ENCODE peak calls at places on chromosomes 12 and 14, in eight cellular contexts. One of them, this sample, is unnamed.

GRCh38 chr14:24058260-24058950 is 6.6 kb downstream of the CARMIL3 start:
- DNase-seq in SHP77: peak; percentile 47
- DNase-seq in keratinocyte: peak; percentile 15
- DNase-seq in activated CD4-positive, alpha-beta memory T cell treated with anti-CD3 and anti-CD28 coated beads for 36 hours: peak; percentile 83
- DNase-seq in GM23248: peak; percentile 86
- DNase-seq in kidney epithelial cell: no peak
- DNase-seq in activated T-helper 1 cell treated with Interleukin-2 at 50 U/mL for 16 hours: peak; percentile 27
- DNase-seq in NCI-H524: peak; percentile 85
- DNase-seq in this sample: peak; percentile 65

GRCh38 chr12:101013993-101014392 is 196.0 kb downstream of the SLC5A8 start:
- DNase-seq in SHP77: no peak
- DNase-seq in keratinocyte: no peak
- DNase-seq in activated CD4-positive, alpha-beta memory T cell treated with anti-CD3 and anti-CD28 coated beads for 36 hours: no peak
- DNase-seq in GM23248: no peak
- DNase-seq in kidney epithelial cell: no peak
- DNase-seq in activated T-helper 1 cell treated with Interleukin-2 at 50 U/mL for 16 hours: no peak
- DNase-seq in NCI-H524: no peak
- DNase-seq in this sample: no peak

GRCh38 chr14:68365228-68365627 is 427.6 kb downstream of the ZFP36L1 start:
- DNase-seq in SHP77: no peak
- DNase-seq in keratinocyte: peak; percentile 7
- DNase-seq in activated CD4-positive, alpha-beta memory T cell treated with anti-CD3 and anti-CD28 coated beads for 36 hours: no peak
- DNase-seq in GM23248: peak; percentile 78
- DNase-seq in kidney epithelial cell: no peak
- DNase-seq in activated T-helper 1 cell treated with Interleukin-2 at 50 U/mL for 16 hours: no peak
- DNase-seq in NCI-H524: no peak
- DNase-seq in this sample: peak; percentile 78

GRCh38 chr12:82627799-82628198 is 58.9 kb upstream of the TMTC2 start:
- DNase-seq in SHP77: peak; percentile 47
- DNase-seq in keratinocyte: no peak
- DNase-seq in activated CD4-positive, alpha-beta memory T cell treated with anti-CD3 and anti-CD28 coated beads for 36 hours: no peak
- DNase-seq in GM23248: peak; percentile 74
- DNase-seq in kidney epithelial cell: no peak
- DNase-seq in activated T-helper 1 cell treated with Interleukin-2 at 50 U/mL for 16 hours: no peak
- DNase-seq in NCI-H524: peak; percentile 25
- DNase-seq in this sample: no peak

GRCh38 chr12:25625146-25625545 is 72.1 kb upstream of the LMNTD1 start:
- DNase-seq in SHP77: no peak
- DNase-seq in keratinocyte: no peak
- DNase-seq in activated CD4-positive, alpha-beta memory T cell treated with anti-CD3 and anti-CD28 coated beads for 36 hours: no peak
- DNase-seq in GM23248: no peak
- DNase-seq in kidney epithelial cell: no peak
- DNase-seq in activated T-helper 1 cell treated with Interleukin-2 at 50 U/mL for 16 hours: no peak
- DNase-seq in NCI-H524: no peak
- DNase-seq in this sample: no peak

GRCh38 chr14:97027256-97027999 is 230.2 kb downstream of the VRK1 start:
- DNase-seq in SHP77: no peak
- DNase-seq in keratinocyte: no peak
- DNase-seq in activated CD4-positive, alpha-beta memory T cell treated with anti-CD3 and anti-CD28 coated beads for 36 hours: no peak
- DNase-seq in GM23248: no peak
- DNase-seq in kidney epithelial cell: no peak
- DNase-seq in activated T-helper 1 cell treated with Interleukin-2 at 50 U/mL for 16 hours: no peak
- DNase-seq in NCI-H524: no peak
- DNase-seq in this sample: no peak

GRCh38 chr12:109594566-109595317 is 21.1 kb downstream of the MVK start:
- DNase-seq in SHP77: no peak
- DNase-seq in keratinocyte: no peak
- DNase-seq in activated CD4-positive, alpha-beta memory T cell treated with anti-CD3 and anti-CD28 coated beads for 36 hours: no peak
- DNase-seq in GM23248: no peak
- DNase-seq in kidney epithelial cell: no peak
- DNase-seq in activated T-helper 1 cell treated with Interleukin-2 at 50 U/mL for 16 hours: no peak
- DNase-seq in NCI-H524: peak; percentile 79
- DNase-seq in this sample: no peak

GRCh38 chr14:91899213-91899612 is 31.9 kb upstream of the TC2N start:
- DNase-seq in SHP77: no peak
- DNase-seq in keratinocyte: no peak
- DNase-seq in activated CD4-positive, alpha-beta memory T cell treated with anti-CD3 and anti-CD28 coated beads for 36 hours: peak; percentile 50
- DNase-seq in GM23248: no peak
- DNase-seq in kidney epithelial cell: no peak
- DNase-seq in activated T-helper 1 cell treated with Interleukin-2 at 50 U/mL for 16 hours: no peak
- DNase-seq in NCI-H524: peak; percentile 33
- DNase-seq in this sample: no peak

GRCh38 chr12:67790660-67791059 is 142.1 kb downstream of the DYRK2 start:
- DNase-seq in SHP77: no peak
- DNase-seq in keratinocyte: no peak
- DNase-seq in activated CD4-positive, alpha-beta memory T cell treated with anti-CD3 and anti-CD28 coated beads for 36 hours: no peak
- DNase-seq in GM23248: no peak
- DNase-seq in kidney epithelial cell: no peak
- DNase-seq in activated T-helper 1 cell treated with Interleukin-2 at 50 U/mL for 16 hours: no peak
- DNase-seq in NCI-H524: no peak
- DNase-seq in this sample: no peak

GRCh38 chr12:77372026-77372425 is 306.7 kb upstream of the E2F7 start:
- DNase-seq in SHP77: no peak
- DNase-seq in keratinocyte: no peak
- DNase-seq in activated CD4-positive, alpha-beta memory T cell treated with anti-CD3 and anti-CD28 coated beads for 36 hours: no peak
- DNase-seq in GM23248: peak; percentile 8
- DNase-seq in kidney epithelial cell: no peak
- DNase-seq in activated T-helper 1 cell treated with Interleukin-2 at 50 U/mL for 16 hours: no peak
- DNase-seq in NCI-H524: no peak
- DNase-seq in this sample: no peak

GRCh38 chr14:94597788-94598187 is 14.4 kb upstream of the SERPINA3 start:
- DNase-seq in SHP77: no peak
- DNase-seq in keratinocyte: no peak
- DNase-seq in activated CD4-positive, alpha-beta memory T cell treated with anti-CD3 and anti-CD28 coated beads for 36 hours: no peak
- DNase-seq in GM23248: no peak
- DNase-seq in kidney epithelial cell: no peak
- DNase-seq in activated T-helper 1 cell treated with Interleukin-2 at 50 U/mL for 16 hours: no peak
- DNase-seq in NCI-H524: no peak
- DNase-seq in this sample: no peak

GRCh38 chr14:52352546-52352945 is 38.4 kb downstream of the PTGER2 start:
- DNase-seq in SHP77: no peak
- DNase-seq in keratinocyte: no peak
- DNase-seq in activated CD4-positive, alpha-beta memory T cell treated with anti-CD3 and anti-CD28 coated beads for 36 hours: no peak
- DNase-seq in GM23248: no peak
- DNase-seq in kidney epithelial cell: no peak
- DNase-seq in activated T-helper 1 cell treated with Interleukin-2 at 50 U/mL for 16 hours: no peak
- DNase-seq in NCI-H524: no peak
- DNase-seq in this sample: no peak

GRCh38 chr14:68968721-68969120 is 10.4 kb downstream of the ACTN1 start:
- DNase-seq in SHP77: no peak
- DNase-seq in keratinocyte: no peak
- DNase-seq in activated CD4-positive, alpha-beta memory T cell treated with anti-CD3 and anti-CD28 coated beads for 36 hours: no peak
- DNase-seq in GM23248: no peak
- DNase-seq in kidney epithelial cell: no peak
- DNase-seq in activated T-helper 1 cell treated with Interleukin-2 at 50 U/mL for 16 hours: no peak
- DNase-seq in NCI-H524: peak; percentile 61
- DNase-seq in this sample: no peak

GRCh38 chr12:56728139-56728861 is 3.2 kb upstream of the NACA start:
- DNase-seq in SHP77: no peak
- DNase-seq in keratinocyte: no peak
- DNase-seq in activated CD4-positive, alpha-beta memory T cell treated with anti-CD3 and anti-CD28 coated beads for 36 hours: no peak
- DNase-seq in GM23248: no peak
- DNase-seq in kidney epithelial cell: no peak
- DNase-seq in activated T-helper 1 cell treated with Interleukin-2 at 50 U/mL for 16 hours: no peak
- DNase-seq in NCI-H524: no peak
- DNase-seq in this sample: no peak

GRCh38 chr14:70707138-70708038 is 65.7 kb downstream of the TTC9 start:
- DNase-seq in SHP77: no peak
- DNase-seq in keratinocyte: no peak
- DNase-seq in activated CD4-positive, alpha-beta memory T cell treated with anti-CD3 and anti-CD28 coated beads for 36 hours: peak; percentile 27
- DNase-seq in GM23248: peak; percentile 68
- DNase-seq in kidney epithelial cell: peak; percentile 81
- DNase-seq in activated T-helper 1 cell treated with Interleukin-2 at 50 U/mL for 16 hours: no peak
- DNase-seq in NCI-H524: no peak
- DNase-seq in this sample: peak; percentile 89

GRCh38 chr12:66188584-66189475 is at the start of gene IRAK3:
- DNase-seq in SHP77: no peak
- DNase-seq in keratinocyte: no peak
- DNase-seq in activated CD4-positive, alpha-beta memory T cell treated with anti-CD3 and anti-CD28 coated beads for 36 hours: peak; percentile 50
- DNase-seq in GM23248: peak; percentile 82
- DNase-seq in kidney epithelial cell: no peak
- DNase-seq in activated T-helper 1 cell treated with Interleukin-2 at 50 U/mL for 16 hours: no peak
- DNase-seq in NCI-H524: peak; percentile 19
- DNase-seq in this sample: peak; percentile 64

GRCh38 chr12:19695244-19696098 is 256.2 kb downstream of the AEBP2 start:
- DNase-seq in SHP77: no peak
- DNase-seq in keratinocyte: no peak
- DNase-seq in activated CD4-positive, alpha-beta memory T cell treated with anti-CD3 and anti-CD28 coated beads for 36 hours: no peak
- DNase-seq in GM23248: no peak
- DNase-seq in kidney epithelial cell: no peak
- DNase-seq in activated T-helper 1 cell treated with Interleukin-2 at 50 U/mL for 16 hours: no peak
- DNase-seq in NCI-H524: no peak
- DNase-seq in this sample: no peak

GRCh38 chr12:69046920-69047319 is 113.9 kb upstream of the CPM start:
- DNase-seq in SHP77: no peak
- DNase-seq in keratinocyte: no peak
- DNase-seq in activated CD4-positive, alpha-beta memory T cell treated with anti-CD3 and anti-CD28 coated beads for 36 hours: no peak
- DNase-seq in GM23248: no peak
- DNase-seq in kidney epithelial cell: no peak
- DNase-seq in activated T-helper 1 cell treated with Interleukin-2 at 50 U/mL for 16 hours: no peak
- DNase-seq in NCI-H524: no peak
- DNase-seq in this sample: no peak

GRCh38 chr14:92819011-92819410 is 24.9 kb downstream of the GOLGA5 start:
- DNase-seq in SHP77: no peak
- DNase-seq in keratinocyte: no peak
- DNase-seq in activated CD4-positive, alpha-beta memory T cell treated with anti-CD3 and anti-CD28 coated beads for 36 hours: no peak
- DNase-seq in GM23248: no peak
- DNase-seq in kidney epithelial cell: no peak
- DNase-seq in activated T-helper 1 cell treated with Interleukin-2 at 50 U/mL for 16 hours: no peak
- DNase-seq in NCI-H524: no peak
- DNase-seq in this sample: no peak

GRCh38 chr14:104245723-104246122 is 107.3 kb downstream of the KIF26A start:
- DNase-seq in SHP77: no peak
- DNase-seq in keratinocyte: no peak
- DNase-seq in activated CD4-positive, alpha-beta memory T cell treated with anti-CD3 and anti-CD28 coated beads for 36 hours: no peak
- DNase-seq in GM23248: no peak
- DNase-seq in kidney epithelial cell: no peak
- DNase-seq in activated T-helper 1 cell treated with Interleukin-2 at 50 U/mL for 16 hours: no peak
- DNase-seq in NCI-H524: no peak
- DNase-seq in this sample: no peak

GRCh38 chr12:94806617-94807016 is 156.3 kb upstream of the TMCC3 start:
- DNase-seq in SHP77: no peak
- DNase-seq in keratinocyte: no peak
- DNase-seq in activated CD4-positive, alpha-beta memory T cell treated with anti-CD3 and anti-CD28 coated beads for 36 hours: no peak
- DNase-seq in GM23248: no peak
- DNase-seq in kidney epithelial cell: no peak
- DNase-seq in activated T-helper 1 cell treated with Interleukin-2 at 50 U/mL for 16 hours: no peak
- DNase-seq in NCI-H524: no peak
- DNase-seq in this sample: no peak

GRCh38 chr12:75690556-75690955 is 179.1 kb upstream of the KRR1 start:
- DNase-seq in SHP77: no peak
- DNase-seq in keratinocyte: peak; percentile 88
- DNase-seq in activated CD4-positive, alpha-beta memory T cell treated with anti-CD3 and anti-CD28 coated beads for 36 hours: no peak
- DNase-seq in GM23248: peak; percentile 98
- DNase-seq in kidney epithelial cell: no peak
- DNase-seq in activated T-helper 1 cell treated with Interleukin-2 at 50 U/mL for 16 hours: no peak
- DNase-seq in NCI-H524: no peak
- DNase-seq in this sample: peak; percentile 94

GRCh38 chr12:122807651-122808050 is 27.6 kb upstream of the HIP1R start:
- DNase-seq in SHP77: no peak
- DNase-seq in keratinocyte: no peak
- DNase-seq in activated CD4-positive, alpha-beta memory T cell treated with anti-CD3 and anti-CD28 coated beads for 36 hours: no peak
- DNase-seq in GM23248: no peak
- DNase-seq in kidney epithelial cell: no peak
- DNase-seq in activated T-helper 1 cell treated with Interleukin-2 at 50 U/mL for 16 hours: no peak
- DNase-seq in NCI-H524: no peak
- DNase-seq in this sample: no peak

GRCh38 chr12:68451261-68452091 is 119.3 kb upstream of the MDM1 start:
- DNase-seq in SHP77: no peak
- DNase-seq in keratinocyte: no peak
- DNase-seq in activated CD4-positive, alpha-beta memory T cell treated with anti-CD3 and anti-CD28 coated beads for 36 hours: peak; percentile 70
- DNase-seq in GM23248: peak; percentile 85
- DNase-seq in kidney epithelial cell: no peak
- DNase-seq in activated T-helper 1 cell treated with Interleukin-2 at 50 U/mL for 16 hours: no peak
- DNase-seq in NCI-H524: no peak
- DNase-seq in this sample: peak; percentile 62

GRCh38 chr12:121217761-121218160 is 7.8 kb downstream of the P2RX4 start:
- DNase-seq in SHP77: no peak
- DNase-seq in keratinocyte: no peak
- DNase-seq in activated CD4-positive, alpha-beta memory T cell treated with anti-CD3 and anti-CD28 coated beads for 36 hours: no peak
- DNase-seq in GM23248: no peak
- DNase-seq in kidney epithelial cell: no peak
- DNase-seq in activated T-helper 1 cell treated with Interleukin-2 at 50 U/mL for 16 hours: no peak
- DNase-seq in NCI-H524: no peak
- DNase-seq in this sample: no peak

GRCh38 chr12:57739387-57739786 is 845 bp upstream of the AGAP2 start:
- DNase-seq in SHP77: no peak
- DNase-seq in keratinocyte: no peak
- DNase-seq in activated CD4-positive, alpha-beta memory T cell treated with anti-CD3 and anti-CD28 coated beads for 36 hours: no peak
- DNase-seq in GM23248: no peak
- DNase-seq in kidney epithelial cell: no peak
- DNase-seq in activated T-helper 1 cell treated with Interleukin-2 at 50 U/mL for 16 hours: no peak
- DNase-seq in NCI-H524: peak; percentile 70
- DNase-seq in this sample: no peak

GRCh38 chr12:70449074-70449757 is 83.1 kb downstream of the KCNMB4 start:
- DNase-seq in SHP77: no peak
- DNase-seq in keratinocyte: no peak
- DNase-seq in activated CD4-positive, alpha-beta memory T cell treated with anti-CD3 and anti-CD28 coated beads for 36 hours: no peak
- DNase-seq in GM23248: peak; percentile 17
- DNase-seq in kidney epithelial cell: no peak
- DNase-seq in activated T-helper 1 cell treated with Interleukin-2 at 50 U/mL for 16 hours: no peak
- DNase-seq in NCI-H524: peak; percentile 44
- DNase-seq in this sample: peak; percentile 79

GRCh38 chr12:5433081-5433839 is 1.4 kb downstream of the NTF3 start:
- DNase-seq in SHP77: no peak
- DNase-seq in keratinocyte: no peak
- DNase-seq in activated CD4-positive, alpha-beta memory T cell treated with anti-CD3 and anti-CD28 coated beads for 36 hours: no peak
- DNase-seq in GM23248: peak; percentile 44
- DNase-seq in kidney epithelial cell: no peak
- DNase-seq in activated T-helper 1 cell treated with Interleukin-2 at 50 U/mL for 16 hours: no peak
- DNase-seq in NCI-H524: peak; percentile 6
- DNase-seq in this sample: no peak

GRCh38 chr12:58204086-58204485 is 262.7 kb downstream of the ATP23 start:
- DNase-seq in SHP77: no peak
- DNase-seq in keratinocyte: no peak
- DNase-seq in activated CD4-positive, alpha-beta memory T cell treated with anti-CD3 and anti-CD28 coated beads for 36 hours: no peak
- DNase-seq in GM23248: peak; percentile 24
- DNase-seq in kidney epithelial cell: no peak
- DNase-seq in activated T-helper 1 cell treated with Interleukin-2 at 50 U/mL for 16 hours: no peak
- DNase-seq in NCI-H524: no peak
- DNase-seq in this sample: no peak

This sample was measured in RPMI7951.